ENCODE peak calls at places on chromosomes 2 and 18, in five cellular contexts. K is GM06990; G is CD8-positive, alpha-beta memory T cell; D is epithelial cell of esophagus; N is PC-9. I is an unnamed sample.

GRCh38 chr18:79930020-79930642 is 21.3 kb downstream of the SLC66A2 start:
- DNase-seq in K (no peak), G (no peak), D (no peak), N (peak), I (no peak)

GRCh38 chr2:235191933-235192332 is 240.1 kb downstream of the SH3BP4 start:
- DNase-seq in K (no peak), G (no peak), D (no peak), N (no peak), I (no peak)

GRCh38 chr18:60445341-60445740 is 72.8 kb upstream of the MC4R start:
- DNase-seq in K (no peak), G (no peak), D (no peak), N (no peak), I (no peak)

GRCh38 chr2:219207254-219207883 is 787 bp downstream of the ZFAND2B start:
- DNase-seq in K (no peak), G (no peak), D (no peak), N (no peak), I (no peak)

GRCh38 chr18:22681912-22682311 is 251.2 kb upstream of the RBBP8 start:
- DNase-seq in K (no peak), G (no peak), D (no peak), N (no peak), I (no peak)

GRCh38 chr2:64143154-64144056 is 815 bp downstream of the PELI1 start:
- DNase-seq in K (peak), G (peak), D (peak), N (no peak), I (no peak)

GRCh38 chr2:195520671-195521155 is 136.3 kb upstream of the SLC39A10 start:
- DNase-seq in K (no peak), G (no peak), D (peak), N (peak), I (no peak)

GRCh38 chr2:134220525-134220924 is 33.3 kb upstream of the MGAT5 start:
- DNase-seq in K (no peak), G (no peak), D (no peak), N (no peak), I (no peak)

GRCh38 chr18:33560686-33561370 is 17.2 kb upstream of the ASXL3 start:
- DNase-seq in K (no peak), G (no peak), D (peak), N (no peak), I (no peak)

GRCh38 chr2:164954954-164955701 is at the start of gene SLC38A11:
- DNase-seq in K (no peak), G (no peak), D (peak), N (no peak), I (no peak)

GRCh38 chr18:61679836-61680235 is 213.0 kb downstream of the RNF152 start:
- DNase-seq in K (no peak), G (no peak), D (peak), N (no peak), I (no peak)

GRCh38 chr18:55783921-55784320 is 195.9 kb upstream of the TCF4 start:
- DNase-seq in K (no peak), G (no peak), D (no peak), N (no peak), I (no peak)

GRCh38 chr2:149595069-149595963 is 7.7 kb upstream of the MMADHC start:
- DNase-seq in K (no peak), G (no peak), D (peak), N (peak), I (no peak)

GRCh38 chr2:100833330-100833729 is 13.4 kb downstream of the NPAS2 start:
- DNase-seq in K (no peak), G (no peak), D (no peak), N (no peak), I (no peak)

GRCh38 chr2:47771211-47771610 is 11.7 kb upstream of the MSH6 start:
- DNase-seq in K (no peak), G (no peak), D (peak), N (peak), I (no peak)

GRCh38 chr2:9138507-9139085 is 68.0 kb upstream of the ASAP2 start:
- DNase-seq in K (no peak), G (no peak), D (no peak), N (no peak), I (no peak)

GRCh38 chr2:190533968-190534309 is 583 bp downstream of the NEMP2 start:
- DNase-seq in K (peak), G (peak), D (no peak), N (no peak), I (peak)

GRCh38 chr18:76232813-76233212 is 262.2 kb downstream of the ZNF516 start:
- DNase-seq in K (no peak), G (no peak), D (peak), N (no peak), I (no peak)

GRCh38 chr2:183078163-183078466 is 432 bp upstream of the DUSP19 start:
- DNase-seq in K (peak), G (no peak), D (no peak), N (no peak), I (no peak)

GRCh38 chr2:113198790-113199612 is 25.2 kb downstream of the PSD4 start:
- DNase-seq in K (peak), G (peak), D (peak), N (peak), I (no peak)

DNA sequence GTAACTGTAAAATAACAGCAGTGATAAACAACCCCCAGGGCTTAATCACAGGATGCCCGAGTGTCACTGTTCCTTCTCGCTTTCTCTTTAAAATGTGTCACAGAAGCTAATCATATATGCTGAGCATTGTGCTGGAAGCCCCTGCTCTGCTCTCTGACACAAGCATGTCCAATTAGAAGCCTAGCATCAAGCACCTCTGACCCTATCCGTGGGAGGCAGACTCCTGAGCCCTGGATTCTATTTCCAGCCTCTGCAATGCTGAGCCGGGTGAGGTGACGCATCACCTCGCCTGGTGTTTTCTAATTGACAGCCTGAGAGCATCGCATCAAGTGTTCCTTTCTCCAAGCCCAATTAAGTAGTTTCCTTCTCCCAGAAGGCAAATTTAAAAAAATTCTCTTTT is 19.7 kb upstream of the SCG2 start:
- DNase-seq in K (no peak), G (no peak), D (no peak), N (no peak), I (no peak)
- H3K4me3 ChIP-seq in K (no peak), G (no peak), D (no peak), N (no peak), I (no peak)

DNA sequence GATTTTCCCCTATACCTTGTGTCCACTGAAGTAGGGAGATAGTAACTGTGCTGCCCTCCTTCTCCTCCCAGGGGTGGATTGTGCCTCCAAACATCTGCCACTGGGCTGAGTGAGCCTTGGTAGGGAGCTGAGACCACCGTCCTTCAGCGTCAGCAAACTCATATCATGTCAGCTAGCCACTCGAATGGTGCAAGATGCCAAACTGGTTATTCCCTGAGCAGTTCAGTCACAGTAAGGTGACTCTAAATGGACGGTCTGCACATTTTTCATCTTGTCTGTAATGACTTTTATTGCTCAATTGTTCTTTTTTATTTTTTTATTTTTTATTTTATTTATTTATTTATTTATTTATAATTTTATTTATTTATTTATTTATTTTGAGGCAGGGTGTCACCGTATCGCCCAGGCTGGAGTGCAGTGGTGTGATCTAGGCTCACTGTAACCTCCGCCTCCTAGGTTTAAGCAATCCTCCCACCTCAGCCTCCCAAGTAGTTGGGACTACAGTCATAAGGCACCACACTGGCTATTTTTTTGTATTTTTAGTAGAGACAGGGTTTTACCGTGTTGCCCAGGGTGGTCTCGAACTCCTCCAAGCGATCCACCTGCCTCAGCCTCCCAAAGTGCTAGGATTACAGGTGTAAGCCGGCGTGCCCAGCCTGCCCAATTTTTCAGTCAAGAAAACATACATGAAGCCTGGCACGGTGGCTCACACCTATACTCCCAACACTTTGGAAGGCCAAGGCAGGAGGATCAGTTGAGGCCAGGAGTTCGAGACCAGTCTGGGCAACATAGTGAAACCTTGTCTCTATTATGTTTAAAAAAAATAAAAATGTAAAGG is 8.8 kb downstream of the PCBP1 start:
- DNase-seq in K (no peak), G (no peak), D (no peak), N (no peak), I (no peak)
- H3K4me3 ChIP-seq in K (no peak), G (no peak), D (no peak), N (no peak), I (no peak)

DNA sequence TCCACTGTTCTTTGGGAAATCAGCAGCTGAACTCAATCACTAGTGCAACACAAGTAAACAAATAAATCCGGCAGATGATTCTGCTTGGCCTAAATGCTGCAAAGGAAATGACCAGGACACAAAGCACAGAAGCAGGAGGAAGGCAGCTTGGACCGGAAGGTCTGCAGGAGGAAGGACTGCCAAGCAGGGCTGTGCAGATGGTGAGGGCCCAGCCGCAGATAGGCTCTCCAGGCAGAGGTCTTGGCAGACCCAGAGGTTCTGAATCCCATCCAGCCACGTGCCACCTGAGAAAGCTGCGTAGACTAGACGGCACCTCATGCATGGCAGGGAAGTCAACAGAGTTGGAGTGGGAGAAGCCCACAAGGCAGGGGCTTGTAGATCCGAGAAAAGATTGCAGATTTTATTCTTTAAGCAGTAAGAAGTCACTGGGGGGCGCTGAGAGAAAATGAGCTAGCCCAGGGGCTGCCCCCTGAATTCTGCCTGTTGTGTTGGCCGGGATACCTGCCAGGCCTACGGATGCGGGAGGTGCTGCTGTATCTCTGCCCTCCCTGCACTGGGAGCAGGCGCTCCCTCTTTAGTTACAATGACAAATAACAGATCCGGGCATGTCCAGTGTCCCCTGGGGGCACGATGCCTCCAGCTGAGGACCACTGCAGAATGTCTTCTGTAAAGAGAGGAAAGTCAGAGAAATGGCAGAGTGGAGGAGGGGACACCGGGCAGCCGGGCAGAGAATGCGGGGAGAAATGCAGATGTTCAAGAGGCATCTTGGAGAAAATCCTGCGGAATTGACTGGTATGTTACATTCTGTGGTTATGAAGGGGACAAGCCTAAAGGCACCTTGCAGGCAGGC is 153.5 kb downstream of the PXDN start:
- DNase-seq in K (no peak), G (no peak), D (no peak), N (no peak), I (no peak)
- H3K4me3 ChIP-seq in K (no peak), G (no peak), D (no peak), N (no peak), I (no peak)

GRCh38 chr2:85741811-85742507 is 11.8 kb upstream of the ATOH8 start:
- DNase-seq in K (no peak), G (no peak), D (peak), N (no peak), I (peak)
- H3K4me3 ChIP-seq in K (no peak), G (no peak), D (no peak), N (no peak), I (no peak)